ENCODE peak calls at places on chromosome 13, in seven cellular contexts. E is left lung, W is tibial artery, M is aorta, G is lower lobe of right lung, C is cardiac muscle cell, L is kidney. J is an unnamed sample. For H3K4me1, the result is how much of the 10 kb centered on the place peaks cover.

GRCh38 chr13:53010374-53011105 is 18.1 kb upstream of the OLFM4 start:
- DNase-seq in M (no peak), G (no peak), E (no peak), L (no peak), C (no peak), W (no peak), J (peak)

GRCh38 chr13:92896842-92897241 is 329.8 kb upstream of the GPC6 start:
- DNase-seq in M (no peak), L (no peak), C (peak), W (no peak), G (no peak), E (no peak), J (no peak)

GRCh38 chr13:29832899-29833298 is 17.5 kb downstream of the UBL3 start:
- DNase-seq in E (no peak), G (no peak), L (no peak), W (no peak), M (no peak), C (no peak), J (no peak)

GRCh38 chr13:79267560-79267959 is 138.5 kb downstream of the RBM26 start:
- DNase-seq in L (no peak), M (no peak), W (no peak), C (no peak), E (no peak), G (no peak), J (no peak)

GRCh38 chr13:74047925-74048324 is 86.3 kb downstream of the KLF12 start:
- DNase-seq in L (no peak), M (no peak), C (no peak), G (no peak), W (no peak), E (no peak), J (peak)

GRCh38 chr13:112986946-112987345 is 17.9 kb downstream of the MCF2L start:
- DNase-seq in M (no peak), L (no peak), C (no peak), W (no peak), G (no peak), E (peak), J (no peak)

GRCh38 chr13:87779451-87779850 is 108.3 kb downstream of the SLITRK5 start:
- DNase-seq in G (no peak), W (no peak), C (no peak), E (no peak), M (no peak), L (no peak), J (no peak)

GRCh38 chr13:102195566-102196462 is 206.0 kb downstream of the FGF14 start:
- DNase-seq in G (no peak), L (no peak), M (no peak), E (no peak), C (no peak), W (no peak), J (no peak)

GRCh38 chr13:49608932-49609331 is 19.4 kb upstream of the ARL11 start:
- DNase-seq in C (no peak), M (no peak), E (no peak), L (no peak), W (no peak), G (no peak), J (no peak)

GRCh38 chr13:44189085-44189484 is 184.5 kb upstream of the SERP2 start:
- DNase-seq in L (no peak), W (no peak), M (no peak), G (no peak), C (no peak), E (no peak), J (no peak)

GRCh38 chr13:112129557-112129956 is 62.6 kb downstream of the SOX1 start:
- DNase-seq in L (no peak), W (no peak), G (no peak), E (no peak), M (no peak), C (no peak), J (no peak)

GRCh38 chr13:56755181-56755580 is 385.5 kb upstream of the PRR20A start:
- DNase-seq in C (peak), G (no peak), L (no peak), E (no peak), M (no peak), W (no peak), J (no peak)

GRCh38 chr13:80235559-80236296 is 105.2 kb downstream of the SPRY2 start:
- DNase-seq in M (no peak), E (no peak), L (no peak), G (no peak), C (peak), W (no peak), J (no peak)

GRCh38 chr13:77031869-77032268 is 4.9 kb upstream of the FBXL3 start:
- DNase-seq in G (no peak), L (no peak), M (no peak), W (no peak), E (no peak), C (no peak), J (no peak)

GRCh38 chr13:50026788-50027473 is 11.7 kb downstream of the KCNRG start:
- DNase-seq in W (no peak), M (no peak), C (no peak), G (no peak), L (no peak), E (no peak), J (no peak)

GRCh38 chr13:90070837-90071525 is 1276.5 kb upstream of the MIR17HG start:
- DNase-seq in G (no peak), M (no peak), C (no peak), L (no peak), E (no peak), W (no peak), J (no peak)

GRCh38 chr13:89554801-89555200 is 1792.7 kb upstream of the MIR17HG start:
- DNase-seq in C (no peak), W (no peak), E (no peak), L (no peak), G (no peak), M (no peak), J (no peak)

GRCh38 chr13:20940083-20940482 is 37.5 kb upstream of the XPO4 start:
- DNase-seq in C (peak), G (no peak), L (no peak), E (no peak), M (no peak), W (no peak), J (no peak)

GRCh38 chr13:111005808-111006494 is 91.1 kb upstream of the ANKRD10 start:
- DNase-seq in E (no peak), C (peak), L (peak), W (peak), M (peak), G (no peak), J (no peak)

GRCh38 chr13:24887759-24888158 is 123.8 kb downstream of the RNF17 start:
- DNase-seq in L (no peak), E (no peak), C (no peak), G (no peak), M (no peak), W (no peak), J (no peak)

GRCh38 chr13:49615844-49616687 is 12.2 kb upstream of the ARL11 start:
- DNase-seq in G (no peak), L (no peak), W (no peak), E (no peak), C (peak), M (no peak), J (no peak)

GRCh38 chr13:38386421-38386820 is 36.8 kb downstream of the UFM1 start:
- DNase-seq in L (no peak), E (no peak), C (peak), W (no peak), M (no peak), G (no peak), J (no peak)

GRCh38 chr13:80430561-80430960 is 89.6 kb upstream of the SPRY2 start:
- DNase-seq in E (no peak), C (no peak), L (no peak), M (no peak), W (no peak), G (no peak), J (no peak)

GRCh38 chr13:107434347-107434746 is 781.0 kb downstream of the LIG4 start:
- DNase-seq in M (no peak), W (no peak), E (no peak), C (no peak), L (no peak), G (no peak), J (no peak)

GRCh38 chr13:44848956-44849748 is 140.1 kb downstream of the NUFIP1 start:
- DNase-seq in C (no peak), E (no peak), M (no peak), G (no peak), L (peak), W (peak), J (no peak)

GRCh38 chr13:45156565-45157361 is 36.5 kb downstream of the GTF2F2 start:
- DNase-seq in C (no peak), M (no peak), W (no peak), G (no peak), L (no peak), E (no peak), J (no peak)

GRCh38 chr13:23445794-23446193 is 12.3 kb upstream of the SACS start:
- DNase-seq in W (no peak), E (no peak), G (no peak), M (no peak), C (no peak), L (no peak), J (no peak)

GRCh38 chr13:37072024-37072423 is 12.5 kb upstream of the SUPT20H start:
- DNase-seq in C (no peak), M (no peak), L (no peak), G (no peak), W (no peak), E (no peak), J (no peak)

GRCh38 chr13:111908981-111909380 is 158.0 kb upstream of the SOX1 start:
- DNase-seq in W (no peak), L (no peak), M (no peak), C (no peak), E (no peak), G (no peak), J (no peak)

GRCh38 chr13:31037874-31038475 is 105.5 kb downstream of the TEX26 start:
- DNase-seq in M (no peak), G (no peak), C (no peak), E (no peak), L (no peak), W (no peak), J (no peak)

GRCh38 chr13:93227280-93227905 is 786 bp downstream of the GPC6 start:
- DNase-seq in C (peak), M (peak), L (no peak), G (peak), W (no peak), E (peak), J (no peak)

GRCh38 chr13:44243198-44243852 is 130.3 kb upstream of the SERP2 start:
- DNase-seq in E (no peak), W (no peak), G (peak), M (no peak), C (peak), L (no peak), J (peak)

GRCh38 chr13:110415669-110416068 is 108.6 kb downstream of the COL4A2 start:
- DNase-seq in C (no peak), L (no peak), G (no peak), E (no peak), W (no peak), M (no peak), J (no peak)

GRCh38 chr13:33466262-33466661 is 180.7 kb upstream of the STARD13 start:
- DNase-seq in E (no peak), W (no peak), C (no peak), G (no peak), L (no peak), M (no peak), J (no peak)

GRCh38 chr13:65582160-65582559 is 1648.0 kb downstream of the PCDH9 start:
- DNase-seq in M (no peak), W (no peak), C (no peak), L (no peak), G (no peak), E (no peak), J (no peak)

GRCh38 chr13:109389456-109389855 is 396.9 kb downstream of the IRS2 start:
- DNase-seq in C (no peak), M (no peak), W (no peak), E (no peak), L (no peak), G (no peak), J (no peak)

GRCh38 chr13:112696869-112697465 is 7.1 kb downstream of the ATP11A start:
- DNase-seq in M (no peak), C (no peak), E (peak), L (no peak), G (peak), W (no peak), J (no peak)

GRCh38 chr13:48590141-48590863 is 57.4 kb upstream of the RCBTB2 start:
- DNase-seq in M (no peak), L (no peak), C (no peak), G (no peak), E (no peak), W (no peak), J (peak)
- H3K4me1 ChIP-seq in M (under half), L (under half), C (under half), G (under half), E (under half), W (under half), J (under half)

DNA sequence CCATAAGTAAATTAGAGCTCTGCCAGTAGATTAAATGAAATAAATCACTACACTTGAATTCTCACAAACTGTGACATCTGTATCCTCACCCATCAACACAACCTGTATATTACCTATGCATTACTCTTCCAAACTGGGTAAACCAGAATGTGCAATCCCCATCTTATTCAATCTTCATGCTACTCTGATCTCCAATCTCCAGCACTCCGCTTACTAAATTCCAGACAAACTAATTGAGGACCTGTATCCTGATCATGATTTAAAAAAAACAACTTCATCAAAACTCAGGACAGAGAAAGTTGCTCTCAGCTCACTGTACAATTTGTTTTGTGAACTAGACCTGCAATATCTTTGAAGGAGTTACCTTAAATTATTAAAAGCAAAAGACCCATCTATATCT is 74.4 kb downstream of the FOXO1 start:
- DNase-seq in M (no peak), G (no peak), W (no peak), C (no peak), L (no peak), E (no peak), J (no peak)
- H3K4me1 ChIP-seq in M (under half), G (under half), W (under half), C (under half), L (under half), E (half or more), J (under half)

GRCh38 chr13:100520936-100521765 is 67.4 kb downstream of the GGACT start:
- DNase-seq in M (no peak), C (no peak), E (peak), W (no peak), L (no peak), G (no peak), J (no peak)
- H3K4me1 ChIP-seq in M (under half), C (under half), E (under half), W (under half), L (under half), G (under half), J (under half)

DNA sequence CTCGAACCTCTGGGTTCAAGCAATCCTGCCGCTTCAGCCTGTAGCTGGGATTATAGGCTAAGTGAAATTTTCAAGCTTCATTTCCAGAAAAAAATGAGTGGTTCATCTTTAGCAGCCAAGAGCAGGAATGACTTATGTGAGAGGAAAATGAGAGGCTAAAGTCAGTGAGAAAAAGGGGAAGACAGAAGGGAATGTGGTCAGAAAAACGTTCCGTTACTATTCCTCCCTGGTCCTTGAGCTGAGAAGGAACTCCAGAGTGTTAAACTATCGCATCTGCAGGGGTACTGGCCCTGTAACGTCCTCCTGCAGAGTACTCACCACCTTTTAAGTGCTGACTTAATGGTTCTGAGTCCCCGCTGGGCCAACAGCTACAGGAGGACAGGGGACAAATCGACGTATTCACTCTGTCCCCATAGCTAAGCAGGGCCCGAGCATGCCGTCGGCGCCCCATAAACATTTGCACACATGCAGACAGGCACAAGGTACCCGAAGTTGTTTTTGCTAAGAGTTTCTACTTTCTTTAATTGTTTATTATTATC is 88.1 kb downstream of the FLT1 start:
- DNase-seq in M (no peak), G (no peak), W (no peak), E (no peak), C (no peak), L (no peak), J (no peak)
- H3K4me1 ChIP-seq in M (under half), G (under half), W (under half), E (under half), C (under half), L (under half), J (under half)

J was measured in mucosa of descending colon.